ENCODE peak calls at places on chromosomes 3 and 15, in nine cellular contexts. Y is HepG2, L is HCT116, C is A549, P is SK-N-SH, W is K562, E is GM23338, A is Panc1, N is GM12878. S is an unnamed sample.

GRCh38 chr3:133383175-133383574 is 16.7 kb upstream of the BFSP2 start:
- DNase-seq in Y (no peak), L (peak), C (no peak), P (no peak), W (no peak), E (no peak), A (no peak), N (no peak), S (no peak)

GRCh38 chr15:85141601-85142185 is 160.0 kb downstream of the PDE8A start:
- DNase-seq in Y (no peak), L (no peak), C (no peak), P (no peak), W (no peak), E (no peak), A (no peak), N (no peak), S (no peak)

GRCh38 chr3:184005981-184006507 is 11.6 kb downstream of the ABCC5 start:
- DNase-seq in Y (no peak), L (peak), C (no peak), P (no peak), W (peak), E (peak), A (no peak), N (peak), S (peak)

GRCh38 chr3:97970131-97970530 is 2.1 kb downstream of the RIOX2 start:
- DNase-seq in Y (no peak), L (no peak), C (no peak), P (no peak), W (no peak), E (no peak), A (no peak), N (no peak), S (no peak)

GRCh38 chr3:191070762-191071365 is 128.2 kb upstream of the OSTN start:
- DNase-seq in Y (no peak), L (no peak), C (no peak), P (no peak), W (no peak), E (no peak), A (no peak), N (no peak), S (no peak)

GRCh38 chr3:130935761-130936160 is 41.9 kb downstream of the ATP2C1 start:
- DNase-seq in Y (no peak), L (no peak), C (no peak), P (no peak), W (no peak), E (no peak), A (no peak), N (no peak), S (no peak)

GRCh38 chr3:175129126-175129525 is 270.0 kb downstream of the NAALADL2 start:
- DNase-seq in Y (no peak), L (no peak), C (no peak), P (no peak), W (no peak), E (no peak), A (no peak), N (no peak), S (no peak)

GRCh38 chr3:50806031-50806430 is 131.3 kb downstream of the DOCK3 start:
- DNase-seq in Y (no peak), L (no peak), C (no peak), P (no peak), W (no peak), E (no peak), A (no peak), N (no peak), S (no peak)

GRCh38 chr3:10471337-10471721 is 34.1 kb downstream of the ATP2B2 start:
- DNase-seq in Y (no peak), L (no peak), C (no peak), P (no peak), W (no peak), E (peak), A (no peak), N (no peak), S (no peak)

GRCh38 chr3:50529996-50530706 is 26.7 kb upstream of the CACNA2D2 start:
- DNase-seq in Y (no peak), L (no peak), C (no peak), P (no peak), W (no peak), E (peak), A (no peak), N (no peak), S (no peak)

GRCh38 chr3:158314426-158315357 is 204.8 kb downstream of the RSRC1 start:
- DNase-seq in Y (no peak), L (no peak), C (no peak), P (no peak), W (no peak), E (no peak), A (no peak), N (no peak), S (no peak)

GRCh38 chr3:66121288-66121687 is 82.6 kb upstream of the MAGI1 start:
- DNase-seq in Y (no peak), L (no peak), C (no peak), P (no peak), W (no peak), E (no peak), A (no peak), N (no peak), S (no peak)

GRCh38 chr3:147354621-147355020 is 51.7 kb downstream of the ZIC4 start:
- DNase-seq in Y (no peak), L (no peak), C (no peak), P (no peak), W (no peak), E (peak), A (no peak), N (no peak), S (no peak)

GRCh38 chr15:61367953-61368352 is 138.9 kb upstream of the RORA start:
- DNase-seq in Y (no peak), L (no peak), C (no peak), P (no peak), W (no peak), E (peak), A (no peak), N (no peak), S (no peak)

GRCh38 chr15:92819312-92820232 is 80.6 kb upstream of the CHD2 start:
- DNase-seq in Y (no peak), L (no peak), C (no peak), P (peak), W (no peak), E (peak), A (no peak), N (no peak), S (no peak)

GRCh38 chr3:39404943-39405686 is 1.4 kb upstream of the RPSA start:
- DNase-seq in Y (no peak), L (no peak), C (no peak), P (no peak), W (no peak), E (peak), A (no peak), N (no peak), S (peak)

GRCh38 chr3:42515976-42516375 is 13.5 kb downstream of the VIPR1 start:
- DNase-seq in Y (no peak), L (no peak), C (no peak), P (no peak), W (no peak), E (no peak), A (no peak), N (no peak), S (no peak)

GRCh38 chr3:150317469-150317868 is 90.6 kb upstream of the TSC22D2 start:
- DNase-seq in Y (peak), L (no peak), C (peak), P (no peak), W (no peak), E (no peak), A (peak), N (no peak), S (no peak)

GRCh38 chr3:48157950-48158376 is 30.3 kb downstream of the CDC25A start:
- DNase-seq in Y (peak), L (peak), C (peak), P (peak), W (peak), E (peak), A (no peak), N (no peak), S (no peak)

GRCh38 chr15:48798319-48798718 is 12.6 kb downstream of the CEP152 start:
- DNase-seq in Y (no peak), L (no peak), C (no peak), P (peak), W (no peak), E (peak), A (no peak), N (no peak), S (no peak)

GRCh38 chr15:81777546-81777945 is 268.3 kb downstream of the MEX3B start:
- DNase-seq in Y (no peak), L (no peak), C (no peak), P (no peak), W (no peak), E (no peak), A (no peak), N (no peak), S (no peak)

GRCh38 chr3:62527484-62527883 is 154.1 kb upstream of the FEZF2 start:
- DNase-seq in Y (no peak), L (no peak), C (no peak), P (no peak), W (no peak), E (no peak), A (no peak), N (no peak), S (no peak)

GRCh38 chr3:15273214-15273613 is 59.2 kb downstream of the SH3BP5 start:
- DNase-seq in Y (no peak), L (no peak), C (no peak), P (no peak), W (no peak), E (no peak), A (no peak), N (no peak), S (peak)

GRCh38 chr3:15271785-15272381 is 60.5 kb downstream of the SH3BP5 start:
- DNase-seq in Y (no peak), L (no peak), C (no peak), P (no peak), W (no peak), E (no peak), A (no peak), N (peak), S (peak)

GRCh38 chr3:15271030-15271429 is 61.4 kb downstream of the SH3BP5 start:
- DNase-seq in Y (no peak), L (no peak), C (no peak), P (no peak), W (no peak), E (no peak), A (no peak), N (no peak), S (no peak)

GRCh38 chr3:15269091-15269989 is 63.0 kb downstream of the SH3BP5 start:
- DNase-seq in Y (no peak), L (peak), C (peak), P (peak), W (peak), E (no peak), A (peak), N (no peak), S (peak)

DNA sequence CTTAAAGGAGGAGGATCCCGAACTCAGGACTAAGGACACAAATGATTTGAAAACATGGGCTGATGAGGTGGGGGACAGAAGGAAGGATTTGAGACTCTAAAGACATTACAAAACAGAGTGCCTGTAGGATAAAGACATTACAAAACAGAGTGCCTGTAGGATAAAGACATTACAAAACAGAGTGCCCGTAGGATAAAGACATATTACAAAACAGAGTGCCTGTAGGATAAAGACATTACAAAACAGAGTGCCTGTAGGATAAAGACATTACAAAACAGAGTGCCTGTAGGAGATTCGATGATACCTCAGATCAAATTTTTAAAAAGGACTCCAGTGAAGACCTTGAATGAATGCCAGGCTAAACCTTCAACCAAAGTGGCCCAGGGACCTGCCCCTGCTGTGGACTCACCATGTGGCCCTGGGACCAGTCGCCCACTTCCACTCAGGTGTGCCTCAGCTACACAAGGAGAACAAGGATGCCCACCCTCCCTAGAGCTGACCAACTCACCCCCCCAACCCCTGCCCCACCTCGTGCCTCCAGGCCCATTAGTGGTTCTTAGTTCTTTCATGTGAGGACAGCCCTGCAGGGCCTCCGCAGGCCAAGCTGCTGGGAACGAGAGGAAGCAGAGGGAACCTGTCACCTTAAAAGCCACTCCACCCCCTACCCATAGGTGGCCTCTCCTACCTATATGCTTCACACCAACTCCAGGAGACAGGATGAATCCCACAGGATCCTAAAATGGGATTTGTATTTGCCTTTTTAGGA is 59.8 kb downstream of the SH3BP5 start:
- DNase-seq in Y (no peak), L (no peak), C (no peak), P (no peak), W (no peak), E (peak), A (no peak), N (no peak), S (no peak)
- TF ChIP-seq REST in Y (no peak), L (no peak), C (no peak), P (no peak), W (no peak), E (no peak), A (no peak), N (no peak), S (no peak)

GRCh38 chr3:114700637-114701234 is 406.9 kb downstream of the TIGIT start:
- DNase-seq in Y (no peak), L (no peak), C (no peak), P (no peak), W (no peak), E (no peak), A (no peak), N (no peak), S (no peak)
- TF ChIP-seq REST in Y (no peak), L (no peak), C (no peak), P (no peak), W (no peak), E (no peak), A (no peak), N (no peak), S (no peak)

GRCh38 chr15:77739591-77740378 is 107.1 kb upstream of the LINGO1 start:
- DNase-seq in Y (no peak), L (no peak), C (no peak), P (no peak), W (no peak), E (peak), A (no peak), N (no peak), S (no peak)
- TF ChIP-seq REST in Y (no peak), L (no peak), C (no peak), P (no peak), W (no peak), E (no peak), A (no peak), N (no peak), S (no peak)

GRCh38 chr3:189652042-189652441 is 20.9 kb downstream of the TP63 start:
- DNase-seq in Y (peak), L (peak), C (no peak), P (peak), W (no peak), E (peak), A (no peak), N (no peak), S (no peak)
- TF ChIP-seq REST in Y (no peak), L (no peak), C (no peak), P (no peak), W (no peak), E (no peak), A (no peak), N (no peak), S (no peak)

GRCh38 chr15:79154491-79155182 is 64.1 kb upstream of the RASGRF1 start:
- DNase-seq in Y (no peak), L (no peak), C (no peak), P (peak), W (no peak), E (peak), A (no peak), N (no peak), S (no peak)
- TF ChIP-seq REST in Y (no peak), L (no peak), C (no peak), P (no peak), W (no peak), E (no peak), A (no peak), N (no peak), S (no peak)

DNA sequence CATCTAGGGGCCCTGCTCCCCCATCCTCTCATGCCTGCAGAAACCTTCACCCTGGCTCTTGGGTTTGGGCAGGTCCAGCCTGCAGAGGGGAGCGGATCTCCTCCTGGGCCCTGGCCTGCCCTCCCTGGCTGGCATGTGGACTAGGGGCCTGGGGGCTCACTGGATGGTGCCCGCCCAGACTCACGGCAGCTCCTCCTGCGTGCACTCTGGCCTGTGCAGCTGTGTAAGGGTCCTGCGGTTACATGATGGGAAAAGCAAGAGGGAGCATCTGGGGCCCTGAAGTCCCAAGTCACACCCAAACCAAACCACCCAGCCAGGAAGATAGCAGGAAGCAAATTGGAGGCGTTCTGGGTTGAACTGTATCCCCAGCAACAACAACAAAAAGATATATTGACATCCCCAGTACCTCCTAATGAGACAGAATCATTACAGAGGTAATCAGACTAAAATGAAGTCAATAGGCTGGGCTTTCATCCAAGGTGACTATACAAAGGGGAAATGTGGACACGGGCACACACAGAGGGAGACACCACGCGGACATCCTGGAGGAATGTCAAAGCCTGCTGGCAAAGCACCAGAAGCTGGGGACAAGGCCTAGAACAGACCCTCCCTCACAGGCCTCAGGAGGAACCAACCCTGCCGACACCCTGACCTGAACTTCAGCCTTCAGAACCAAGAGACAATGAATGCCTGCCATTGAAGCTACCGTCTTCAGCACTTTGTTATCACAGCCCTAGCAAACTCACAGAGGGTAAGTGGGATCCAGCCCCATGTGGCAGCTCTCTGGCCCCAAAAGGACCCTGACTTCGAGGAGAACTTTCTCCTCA is 10.4 kb upstream of the CLK3 start:
- DNase-seq in Y (peak), L (no peak), C (no peak), P (no peak), W (no peak), E (no peak), A (no peak), N (no peak), S (no peak)
- TF ChIP-seq REST in Y (no peak), L (no peak), C (no peak), P (no peak), W (no peak), E (no peak), A (no peak), N (no peak), S (no peak)

GRCh38 chr3:160796813-160797164 is 40.8 kb downstream of the PPM1L start:
- DNase-seq in Y (peak), L (no peak), C (no peak), P (no peak), W (no peak), E (no peak), A (no peak), N (no peak), S (no peak)
- TF ChIP-seq REST in Y (no peak), L (no peak), C (no peak), P (no peak), W (no peak), E (no peak), A (no peak), N (no peak), S (no peak)

S was measured in HL-60.